ENCODE peak calls at places on chromosome 6, in ten cellular contexts. P is stimulated activated naive CD8-positive, alpha-beta T cell treated with anti-CD3 and anti-CD28 coated beads, Interleukin-15, amount 100 ng/mL, for 72 hours; I is NCI-H1417; F is choroid plexus epithelial cell; M is pancreas; B is skeletal muscle cell; V is A549; H is activated CD4-positive, alpha-beta memory T cell treated with anti-CD3 and anti-CD28 coated beads for 36 hours; Z is NCI-H1694 treated with DMSO at 0.1 percent for 48 hours; X is foreskin fibroblast. N is an unnamed sample.

GRCh38 chr6:131213501-131213990 is 78.3 kb downstream of the AKAP7 start:
- DNase-seq in P (no peak), I (no peak), F (peak; percentile 97), M (no peak), B (peak; percentile 76), V (no peak), H (no peak), Z (no peak), X (peak; percentile 36), N (no peak)

GRCh38 chr6:41894366-41895299 is 542 bp downstream of the USP49 start:
- DNase-seq in P (no peak), I (peak; percentile 9), F (no peak), M (no peak), B (no peak), V (no peak), H (peak; percentile 24), Z (peak; percentile 72), X (no peak), N (no peak)

GRCh38 chr6:161373905-161374451 is 100.1 kb upstream of the AGPAT4 start:
- DNase-seq in P (peak; percentile 43), I (peak; percentile 39), F (peak; percentile 72), M (peak; percentile 31), B (no peak), V (peak; percentile 58), H (peak; percentile 73), Z (no peak), X (peak; percentile 35), N (peak; percentile 69)

GRCh38 chr6:16511723-16512584 is 249.3 kb downstream of the ATXN1 start:
- DNase-seq in P (peak; percentile 43), I (no peak), F (no peak), M (peak; percentile 31), B (no peak), V (no peak), H (peak; percentile 76), Z (no peak), X (no peak), N (no peak)

GRCh38 chr6:36682328-36683144 is 4.0 kb downstream of the CDKN1A start:
- DNase-seq in P (peak; percentile 74), I (peak; percentile 81), F (peak; percentile 25), M (peak; percentile 93), B (no peak), V (no peak), H (peak; percentile 91), Z (peak; percentile 82), X (no peak), N (no peak)

GRCh38 chr6:56833127-56833791 is 121.6 kb upstream of the BEND6 start:
- DNase-seq in P (no peak), I (no peak), F (no peak), M (no peak), B (no peak), V (no peak), H (no peak), Z (no peak), X (no peak), N (no peak)

GRCh38 chr6:157433678-157434081 is 52.7 kb downstream of the ZDHHC14 start:
- DNase-seq in P (no peak), I (no peak), F (no peak), M (no peak), B (no peak), V (no peak), H (no peak), Z (no peak), X (no peak), N (no peak)

GRCh38 chr6:56708810-56709597 is 66.3 kb upstream of the DST start:
- DNase-seq in P (no peak), I (peak; percentile 78), F (peak; percentile 87), M (no peak), B (no peak), V (no peak), H (no peak), Z (peak; percentile 68), X (no peak), N (peak; percentile 33)

GRCh38 chr6:14294270-14294951 is 176.8 kb downstream of the CD83 start:
- DNase-seq in P (no peak), I (peak; percentile 82), F (no peak), M (no peak), B (no peak), V (no peak), H (no peak), Z (no peak), X (no peak), N (no peak)

GRCh38 chr6:90466191-90466940 is 120.5 kb downstream of the MAP3K7 start:
- DNase-seq in P (peak; percentile 69), I (no peak), F (peak; percentile 33), M (no peak), B (no peak), V (no peak), H (peak; percentile 60), Z (no peak), X (no peak), N (no peak)

GRCh38 chr6:17987576-17988421 is at the start of gene KIF13A:
- DNase-seq in P (peak; percentile 73), I (peak; percentile 78), F (peak; percentile 57), M (peak; percentile 70), B (no peak), V (peak; percentile 60), H (peak; percentile 67), Z (peak; percentile 46), X (peak; percentile 61), N (peak; percentile 74)

GRCh38 chr6:118860880-118861279 is 33.1 kb upstream of the ASF1A start:
- DNase-seq in P (no peak), I (no peak), F (no peak), M (peak; percentile 47), B (no peak), V (no peak), H (no peak), Z (no peak), X (no peak), N (no peak)

GRCh38 chr6:12813321-12813720 is 96.8 kb downstream of the PHACTR1 start:
- DNase-seq in P (no peak), I (no peak), F (no peak), M (no peak), B (peak; percentile 6), V (no peak), H (no peak), Z (no peak), X (peak; percentile 44), N (no peak)

GRCh38 chr6:137291441-137291840 is 72.3 kb upstream of the IFNGR1 start:
- DNase-seq in P (no peak), I (no peak), F (peak; percentile 83), M (no peak), B (peak; percentile 59), V (no peak), H (peak; percentile 30), Z (peak; percentile 30), X (peak; percentile 47), N (no peak)

GRCh38 chr6:136787726-136788068 is 4.6 kb downstream of the MAP3K5 start:
- DNase-seq in P (no peak), I (no peak), F (no peak), M (no peak), B (no peak), V (no peak), H (no peak), Z (no peak), X (no peak), N (no peak)

GRCh38 chr6:1629316-1629715 is 19.6 kb downstream of the FOXC1 start:
- DNase-seq in P (no peak), I (no peak), F (no peak), M (no peak), B (no peak), V (no peak), H (no peak), Z (no peak), X (no peak), N (no peak)